ENCODE peak calls at places on chromosomes 7 and 10, in seven cellular contexts. Z, H, Y, W, G, R and X are unnamed samples.

GRCh38 chr10:6665847-6666246 is 85.8 kb upstream of the PRKCQ start:
- DNase-seq in Z (no peak), H (peak; percentile 77), Y (no peak), W (no peak), G (no peak), R (no peak), X (no peak)

GRCh38 chr7:129262333-129262732 is 37.5 kb downstream of the AHCYL2 start:
- DNase-seq in Z (no peak), H (peak; percentile 8), Y (no peak), W (no peak), G (no peak), R (no peak), X (no peak)

GRCh38 chr7:143936087-143937009 is 1.3 kb downstream of the OR2F2 start:
- DNase-seq in Z (no peak), H (no peak), Y (no peak), W (no peak), G (peak; percentile 64), R (no peak), X (no peak)

GRCh38 chr10:103859161-103860141 is 4.1 kb upstream of the SH3PXD2A start:
- DNase-seq in Z (peak; percentile 47), H (peak; percentile 76), Y (peak; percentile 52), W (no peak), G (peak; percentile 72), R (no peak), X (no peak)

GRCh38 chr7:69615696-69616095 is 17.4 kb downstream of the AUTS2 start:
- DNase-seq in Z (no peak), H (no peak), Y (no peak), W (no peak), G (no peak), R (no peak), X (no peak)

GRCh38 chr10:63145782-63146181 is 12.7 kb downstream of the NRBF2 start:
- DNase-seq in Z (no peak), H (no peak), Y (no peak), W (no peak), G (peak; percentile 29), R (no peak), X (no peak)

GRCh38 chr7:38975944-38976392 is 1.7 kb upstream of the POU6F2 start:
- DNase-seq in Z (no peak), H (no peak), Y (no peak), W (no peak), G (no peak), R (no peak), X (no peak)

GRCh38 chr10:71253981-71254818 is 41.8 kb downstream of the UNC5B start:
- DNase-seq in Z (no peak), H (no peak), Y (no peak), W (no peak), G (no peak), R (no peak), X (no peak)

GRCh38 chr7:127066974-127067373 is 185.8 kb downstream of the GRM8 start:
- DNase-seq in Z (no peak), H (no peak), Y (no peak), W (no peak), G (no peak), R (no peak), X (no peak)

GRCh38 chr10:128551475-128551874 is 425.3 kb upstream of the MKI67 start:
- DNase-seq in Z (no peak), H (no peak), Y (no peak), W (no peak), G (no peak), R (no peak), X (no peak)

GRCh38 chr10:125521721-125522680 is 161.0 kb downstream of the TEX36 start:
- DNase-seq in Z (no peak), H (peak; percentile 11), Y (no peak), W (no peak), G (peak; percentile 13), R (no peak), X (peak; percentile 85)

GRCh38 chr10:14698487-14699170 is 76.1 kb downstream of the FAM107B start:
- DNase-seq in Z (no peak), H (no peak), Y (no peak), W (no peak), G (peak; percentile 87), R (no peak), X (no peak)

GRCh38 chr10:79380918-79381775 is 33.9 kb downstream of the PPIF start:
- DNase-seq in Z (peak; percentile 26), H (no peak), Y (no peak), W (peak; percentile 69), G (no peak), R (no peak), X (peak; percentile 81)

GRCh38 chr10:71970869-71971268 is 6.7 kb downstream of the CHST3 start:
- DNase-seq in Z (no peak), H (no peak), Y (no peak), W (no peak), G (no peak), R (no peak), X (no peak)

GRCh38 chr10:71527135-71527534 is 130.4 kb downstream of the CDH23 start:
- DNase-seq in Z (no peak), H (no peak), Y (no peak), W (no peak), G (no peak), R (no peak), X (no peak)

GRCh38 chr10:34150103-34150502 is 665.0 kb downstream of the PARD3 start:
- DNase-seq in Z (no peak), H (no peak), Y (no peak), W (no peak), G (no peak), R (no peak), X (no peak)

GRCh38 chr10:37474645-37475044 is 349.2 kb downstream of the ANKRD30A start:
- DNase-seq in Z (no peak), H (no peak), Y (no peak), W (peak; percentile 9), G (no peak), R (no peak), X (no peak)

GRCh38 chr10:73759512-73760115 is 15.4 kb downstream of the SEC24C start:
- DNase-seq in Z (no peak), H (peak; percentile 48), Y (peak; percentile 36), W (no peak), G (no peak), R (no peak), X (no peak)

GRCh38 chr10:20040012-20040411 is 223.8 kb downstream of the PLXDC2 start:
- DNase-seq in Z (no peak), H (no peak), Y (no peak), W (no peak), G (no peak), R (no peak), X (no peak)

GRCh38 chr10:125076891-125077643 is 83.3 kb downstream of the CTBP2 start:
- DNase-seq in Z (no peak), H (no peak), Y (no peak), W (no peak), G (no peak), R (no peak), X (no peak)